ENCODE peak calls at places on chromosomes 1 and 21, in five cellular contexts. Z, S, B, A and M are unnamed samples.

GRCh38 chr1:26833432-26834405 is 7.2 kb downstream of the ZDHHC18 start:
- DNase-seq in Z (no peak), A (no peak), B (no peak), S (no peak), M (no peak)

GRCh38 chr1:156804572-156805243 is 11.9 kb downstream of the SH2D2A start:
- DNase-seq in B (no peak), S (no peak), Z (no peak), A (no peak), M (no peak)

GRCh38 chr1:86435327-86435726 is 11.4 kb downstream of the CLCA2 start:
- DNase-seq in Z (no peak), A (no peak), S (no peak), B (no peak), M (no peak)

GRCh38 chr1:169288011-169288414 is 79.6 kb downstream of the NME7 start:
- DNase-seq in S (peak; percentile 21), Z (no peak), A (no peak), B (no peak), M (peak; percentile 24)

GRCh38 chr1:51946300-51946699 is 44.2 kb downstream of the RAB3B start:
- DNase-seq in S (no peak), A (no peak), B (no peak), Z (no peak), M (no peak)

GRCh38 chr1:37306461-37306860 is 167.9 kb upstream of the ZC3H12A start:
- DNase-seq in A (no peak), B (no peak), S (no peak), Z (no peak), M (no peak)

GRCh38 chr1:116737855-116738318 is 16.3 kb upstream of the CD2 start:
- DNase-seq in S (no peak), A (no peak), B (no peak), Z (no peak), M (no peak)

GRCh38 chr1:211667065-211667617 is 8.3 kb downstream of the NEK2 start:
- DNase-seq in A (no peak), Z (no peak), B (no peak), S (no peak), M (no peak)

GRCh38 chr21:42001781-42002180 is 8.4 kb downstream of the ZBTB21 start:
- DNase-seq in Z (no peak), A (no peak), S (no peak), B (no peak), M (no peak)

GRCh38 chr1:26811057-26811456 is 15.4 kb upstream of the ZDHHC18 start:
- DNase-seq in Z (no peak), B (no peak), A (no peak), S (no peak), M (no peak)

GRCh38 chr1:185440877-185441276 is 123.8 kb upstream of the IVNS1ABP start:
- DNase-seq in A (no peak), S (no peak), B (no peak), Z (no peak), M (peak; percentile 47)

GRCh38 chr1:41493117-41493536 is 8.6 kb upstream of the EDN2 start:
- DNase-seq in B (no peak), A (no peak), Z (no peak), S (no peak), M (no peak)

GRCh38 chr1:54885863-54886723 is 902 bp downstream of the DHCR24 start:
- DNase-seq in Z (peak; percentile 55), S (no peak), B (no peak), A (no peak), M (no peak)

GRCh38 chr1:207828485-207829158 is 76.8 kb downstream of the CD46 start:
- DNase-seq in Z (peak; percentile 66), S (peak; percentile 74), B (peak; percentile 86), A (peak; percentile 73), M (peak; percentile 59)

GRCh38 chr1:155504207-155504606 is 58.4 kb downstream of the ASH1L start:
- DNase-seq in Z (no peak), B (no peak), A (no peak), S (no peak), M (no peak)

GRCh38 chr21:30994917-30995316 is 43.4 kb downstream of the KRTAP19-8 start:
- DNase-seq in S (no peak), Z (no peak), B (no peak), A (no peak), M (no peak)

GRCh38 chr1:184027751-184028682 is 9.5 kb downstream of the COLGALT2 start:
- DNase-seq in S (no peak), Z (no peak), A (no peak), B (no peak), M (no peak)

GRCh38 chr1:151839457-151840409 is at the start of gene C2CD4D:
- DNase-seq in S (no peak), Z (peak; percentile 88), A (peak; percentile 31), B (peak; percentile 19), M (no peak)

GRCh38 chr1:197467881-197468280 is 199.8 kb downstream of the CRB1 start:
- DNase-seq in Z (no peak), A (no peak), S (peak; percentile 25), B (no peak), M (peak; percentile 72)

GRCh38 chr1:23567996-23568607 is 8.8 kb upstream of the ID3 start:
- DNase-seq in A (peak; percentile 57), S (no peak), Z (peak; percentile 68), B (no peak), M (no peak)

GRCh38 chr1:43994794-43995790 is 3.7 kb downstream of the CCDC24 start:
- DNase-seq in S (no peak), Z (peak; percentile 76), B (no peak), A (no peak), M (no peak)

GRCh38 chr1:223820976-223821375 is 24.8 kb downstream of the TP53BP2 start:
- DNase-seq in A (no peak), S (peak; percentile 13), Z (no peak), B (no peak), M (no peak)

GRCh38 chr1:225746361-225747179 is 31.1 kb upstream of the SRP9 start:
- DNase-seq in A (peak; percentile 69), Z (peak; percentile 77), B (peak; percentile 58), S (peak; percentile 65), M (peak; percentile 68)

GRCh38 chr21:45699966-45700365 is 56.4 kb downstream of the PCBP3 start:
- DNase-seq in B (no peak), A (no peak), S (no peak), Z (no peak), M (no peak)

GRCh38 chr1:67614511-67614934 is 70.5 kb upstream of the GADD45A start:
- DNase-seq in B (peak; percentile 47), Z (no peak), A (no peak), S (no peak), M (no peak)

GRCh38 chr1:192363177-192363576 is 46.4 kb downstream of the RGS21 start:
- DNase-seq in S (no peak), Z (no peak), A (no peak), B (no peak), M (no peak)
- TF ChIP-seq CTCF in S (no peak), Z (no peak), A (no peak), B (no peak), M (no peak)

GRCh38 chr1:228004331-228004871 is 2.4 kb upstream of the WNT3A start:
- DNase-seq in Z (peak; percentile 71), B (no peak), S (no peak), A (peak; percentile 8), M (no peak)
- TF ChIP-seq CTCF in Z (no peak), B (no peak), S (peak; percentile 54), A (peak; percentile 44), M (peak; percentile 55)

GRCh38 chr1:28796321-28797213 is 15.4 kb upstream of the OPRD1 start:
- DNase-seq in Z (no peak), A (no peak), S (no peak), B (no peak), M (no peak)
- TF ChIP-seq CTCF in Z (peak; percentile 45), A (no peak), S (no peak), B (no peak), M (no peak)

GRCh38 chr1:147647796-147648633 is 22.3 kb downstream of the ACP6 start:
- DNase-seq in Z (no peak), S (no peak), B (no peak), A (no peak), M (no peak)
- TF ChIP-seq CTCF in Z (peak; percentile 25), S (no peak), B (no peak), A (no peak), M (no peak)

GRCh38 chr1:201266276-201266675 is 17.0 kb upstream of the PKP1 start:
- DNase-seq in B (no peak), Z (no peak), S (no peak), A (no peak), M (no peak)

GRCh38 chr1:201268604-201269151 is 14.6 kb upstream of the PKP1 start:
- DNase-seq in S (peak; percentile 52), Z (no peak), B (no peak), A (no peak), M (peak; percentile 12)

GRCh38 chr1:201269241-201269640 is 14.1 kb upstream of the PKP1 start:
- DNase-seq in Z (no peak), B (no peak), A (no peak), S (no peak), M (no peak)

GRCh38 chr1:201266774-201267173 is 16.5 kb upstream of the PKP1 start:
- DNase-seq in S (peak; percentile 87), A (no peak), Z (peak; percentile 13), B (no peak), M (peak; percentile 64)

DNA sequence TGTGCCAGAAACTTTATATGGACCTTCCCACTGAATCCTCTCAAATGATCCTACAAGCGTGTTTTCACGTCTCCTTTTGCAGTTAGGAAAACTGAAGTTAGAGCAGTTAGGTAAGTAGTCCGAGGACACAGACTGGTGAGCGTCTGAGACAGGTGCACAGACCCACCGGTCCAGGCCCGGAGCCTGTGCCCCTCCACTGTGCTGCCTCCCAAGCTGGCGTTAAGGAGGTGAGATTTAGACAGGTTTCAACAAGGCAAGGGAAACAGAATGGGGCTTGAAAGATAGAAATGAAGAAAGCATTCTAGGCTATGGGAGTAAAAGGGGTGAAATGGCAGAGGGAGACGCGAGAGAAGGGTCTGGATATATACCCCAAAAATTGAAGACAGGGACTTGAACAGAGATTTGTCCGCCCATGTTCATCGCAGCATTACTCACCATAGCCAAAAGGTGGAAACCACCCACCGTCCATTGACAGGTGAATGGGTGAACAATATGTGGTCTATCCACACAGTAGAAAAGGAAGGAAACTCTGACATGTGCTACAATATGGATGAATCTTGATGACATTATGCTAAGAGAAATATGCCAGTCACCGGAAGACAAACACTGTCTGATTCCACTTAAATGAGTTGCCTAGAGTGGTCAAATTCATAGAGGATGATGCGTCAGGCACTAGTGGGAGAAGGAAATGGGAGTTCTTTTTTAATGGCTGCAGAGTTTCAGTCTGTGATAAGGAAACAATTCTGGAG is 15.7 kb upstream of the PKP1 start:
- DNase-seq in S (peak; percentile 34), Z (no peak), B (no peak), A (no peak), M (no peak)
- TF ChIP-seq CTCF in S (no peak), Z (no peak), B (no peak), A (no peak), M (no peak)

DNA sequence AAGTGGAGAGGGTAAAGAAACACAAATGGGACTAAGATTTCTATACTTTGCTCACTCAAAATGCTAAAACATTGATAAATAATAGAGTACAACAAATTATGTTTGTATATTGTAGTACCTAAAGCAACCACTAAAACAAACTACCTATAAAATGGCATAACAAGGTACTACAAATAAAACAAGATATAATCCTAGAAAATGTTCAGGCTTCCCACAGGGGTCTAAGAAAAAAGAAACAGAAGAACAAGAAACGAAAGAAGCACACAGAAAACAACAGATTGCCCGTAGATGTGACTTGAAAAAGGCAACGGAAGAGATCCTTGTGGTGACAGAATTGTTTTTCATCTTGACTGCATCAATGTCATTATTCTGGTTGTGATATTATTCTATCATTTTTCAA is 63.3 kb upstream of the ADGRL4 start:
- DNase-seq in S (no peak), A (no peak), B (no peak), Z (no peak), M (no peak)
- TF ChIP-seq CTCF in S (no peak), A (no peak), B (no peak), Z (no peak), M (no peak)